ENCODE peak calls at places on chromosomes 11 and 22, in five cellular contexts. S is RPMI7951; Y is ovary; U is stimulated activated CD4-positive, alpha-beta T cell treated with anti-CD3 and anti-CD28 coated beads, Interleukin-12 subunit alpha, Interleukin-12 subunit beta, amount 100 ng/mL, for 4 hours; F is foreskin melanocyte. J is an unnamed sample.

GRCh38 chr11:17173332-17173731 is 34.5 kb downstream of the PIK3C2A start:
- DNase-seq in U (no peak), Y (no peak), S (no peak), F (no peak), J (no peak)

GRCh38 chr11:8080674-8081590 is at the start of gene TUB:
- DNase-seq in S (no peak), Y (peak; percentile 41), F (no peak), U (peak; percentile 6), J (no peak)

GRCh38 chr11:64266339-64266738 is 15.0 kb downstream of the PLCB3 start:
- DNase-seq in U (no peak), F (no peak), S (peak; percentile 84), Y (no peak), J (no peak)

GRCh38 chr22:21754523-21755128 is 19.0 kb upstream of the YPEL1 start:
- DNase-seq in U (no peak), S (no peak), Y (peak; percentile 50), F (no peak), J (no peak)

GRCh38 chr22:49815641-49816071 is 12.0 kb downstream of the BRD1 start:
- DNase-seq in U (no peak), Y (no peak), S (no peak), F (no peak), J (no peak)

GRCh38 chr11:61949169-61950034 is 749 bp upstream of the BEST1 start:
- DNase-seq in U (no peak), S (peak; percentile 81), Y (peak; percentile 92), F (peak; percentile 92), J (no peak)

GRCh38 chr11:10394229-10395100 is 60.6 kb upstream of the AMPD3 start:
- DNase-seq in F (peak; percentile 56), Y (no peak), U (no peak), S (peak; percentile 95), J (no peak)

GRCh38 chr22:23369054-23369685 is 188.9 kb downstream of the BCR start:
- DNase-seq in F (no peak), Y (no peak), U (no peak), S (no peak), J (no peak)

GRCh38 chr11:84313830-84314359 is 1027.7 kb upstream of the CCDC90B start:
- DNase-seq in S (no peak), Y (no peak), U (no peak), F (no peak), J (no peak)

GRCh38 chr11:133971871-133972270 is 15.1 kb upstream of the IGSF9B start:
- DNase-seq in Y (no peak), F (no peak), U (no peak), S (no peak), J (no peak)

J was measured in glomerular endothelial cell.